ENCODE peak calls at places on chromosomes 2 and 18, in nine cellular contexts. B, Q, J, F, M, Y, H, C and L are unnamed samples.

GRCh38 chr2:120952318-120952717 is 216.7 kb downstream of the GLI2 start:
- DNase-seq in C (peak), B (peak), J (no peak), F (peak), H (peak), Q (no peak), Y (peak), M (no peak), L (no peak)

GRCh38 chr18:34709104-34709503 is 994 bp upstream of the DTNA start:
- DNase-seq in Y (peak), H (no peak), Q (no peak), M (no peak), F (peak), C (peak), B (peak), J (peak), L (no peak)

GRCh38 chr2:127951031-127951430 is 65.3 kb upstream of the AMMECR1L start:
- DNase-seq in J (no peak), H (no peak), B (peak), Y (no peak), F (no peak), C (no peak), Q (no peak), M (no peak), L (no peak)

GRCh38 chr2:170022692-170023091 is 155.3 kb upstream of the MYO3B start:
- DNase-seq in B (peak), Y (peak), J (no peak), H (peak), F (peak), M (no peak), Q (no peak), C (peak), L (no peak)

GRCh38 chr2:64114063-64114911 is 29.9 kb downstream of the PELI1 start:
- DNase-seq in Q (no peak), F (peak), C (peak), J (no peak), H (peak), Y (peak), M (no peak), B (peak), L (no peak)

GRCh38 chr2:39532933-39533332 is 95.8 kb upstream of the MAP4K3 start:
- DNase-seq in F (no peak), J (no peak), B (no peak), C (no peak), Y (no peak), M (no peak), Q (no peak), H (no peak), L (no peak)

GRCh38 chr2:98589489-98589888 is 18.8 kb downstream of the COA5 start:
- DNase-seq in J (no peak), Y (no peak), M (no peak), H (no peak), B (no peak), Q (no peak), F (no peak), C (no peak), L (no peak)

GRCh38 chr2:67290451-67290991 is 106.6 kb upstream of the ETAA1 start:
- DNase-seq in J (no peak), H (peak), M (no peak), F (peak), C (peak), B (peak), Y (peak), Q (no peak), L (no peak)

GRCh38 chr2:167651406-167652151 is 595.8 kb downstream of the STK39 start:
- DNase-seq in B (no peak), J (no peak), C (no peak), M (no peak), F (no peak), Y (no peak), H (no peak), Q (no peak), L (no peak)